ENCODE peak calls at places on chromosomes 1 and 21, in nine cellular contexts. B is neural progenitor cell, L is GM23248, T is OCI-LY7, Y is GM23338, X is PC-3, I is hepatocyte, G is MM.1S, Z is HCT116. D is an unnamed sample.

GRCh38 chr21:45555251-45555556 is 13.0 kb upstream of the SLC19A1 start:
- DNase-seq in B (no peak), L (no peak), T (no peak), Y (no peak), X (no peak), I (no peak), G (no peak), Z (no peak), D (peak; percentile 91)

GRCh38 chr1:219264557-219264956 is 90.9 kb downstream of the LYPLAL1 start:
- DNase-seq in B (peak; percentile 46), L (no peak), T (no peak), Y (peak; percentile 16), X (no peak), I (no peak), G (no peak), Z (no peak), D (no peak)

GRCh38 chr1:8678688-8679410 is 138.6 kb downstream of the RERE start:
- DNase-seq in B (no peak), L (no peak), T (no peak), Y (no peak), X (no peak), I (no peak), G (no peak), Z (no peak), D (no peak)

GRCh38 chr1:11736746-11737639 is 1.1 kb downstream of the AGTRAP start:
- DNase-seq in B (peak; percentile 57), L (peak; percentile 96), T (peak; percentile 64), Y (peak; percentile 79), X (peak; percentile 75), I (peak; percentile 65), G (peak; percentile 73), Z (no peak), D (peak; percentile 66)

GRCh38 chr1:150807674-150808073 is 386 bp downstream of the CTSK start:
- DNase-seq in B (no peak), L (peak; percentile 41), T (no peak), Y (no peak), X (no peak), I (no peak), G (no peak), Z (no peak), D (no peak)

GRCh38 chr1:180424848-180425457 is 77.4 kb downstream of the ACBD6 start:
- DNase-seq in B (peak; percentile 51), L (no peak), T (no peak), Y (no peak), X (no peak), I (no peak), G (no peak), Z (no peak), D (no peak)

GRCh38 chr1:83641828-83642443 is 357.0 kb downstream of the TTLL7 start:
- DNase-seq in B (no peak), L (peak; percentile 3), T (no peak), Y (no peak), X (no peak), I (peak; percentile 14), G (no peak), Z (no peak), D (no peak)

GRCh38 chr21:45592626-45593134 is 50.4 kb upstream of the SLC19A1 start:
- DNase-seq in B (no peak), L (no peak), T (no peak), Y (no peak), X (no peak), I (no peak), G (no peak), Z (no peak), D (no peak)

GRCh38 chr1:2095981-2096736 is 45.9 kb downstream of the PRKCZ start:
- DNase-seq in B (no peak), L (no peak), T (no peak), Y (no peak), X (no peak), I (no peak), G (no peak), Z (no peak), D (no peak)

GRCh38 chr1:117818456-117818855 is 111.0 kb downstream of the GDAP2 start:
- DNase-seq in B (no peak), L (no peak), T (no peak), Y (no peak), X (no peak), I (no peak), G (no peak), Z (no peak), D (no peak)

GRCh38 chr1:27872802-27873665 is 690 bp downstream of the THEMIS2 start:
- DNase-seq in B (peak; percentile 50), L (peak; percentile 82), T (no peak), Y (peak; percentile 64), X (no peak), I (no peak), G (no peak), Z (no peak), D (peak; percentile 55)

GRCh38 chr1:15479654-15480347 is 3.9 kb downstream of the CELA2B start:
- DNase-seq in B (no peak), L (no peak), T (no peak), Y (no peak), X (no peak), I (no peak), G (no peak), Z (no peak), D (no peak)

GRCh38 chr21:45538381-45539045 is 3.7 kb downstream of the SLC19A1 start:
- DNase-seq in B (no peak), L (no peak), T (no peak), Y (no peak), X (no peak), I (no peak), G (no peak), Z (no peak), D (no peak)

GRCh38 chr1:117036018-117036421 is 24.1 kb upstream of the TTF2 start:
- DNase-seq in B (no peak), L (no peak), T (no peak), Y (peak; percentile 70), X (no peak), I (peak; percentile 30), G (no peak), Z (no peak), D (no peak)

GRCh38 chr21:36122977-36123376 is 11.9 kb upstream of the CBR3 start:
- DNase-seq in B (no peak), L (peak; percentile 26), T (no peak), Y (no peak), X (no peak), I (no peak), G (no peak), Z (no peak), D (no peak)

GRCh38 chr21:37582613-37583012 is 216.0 kb downstream of the DYRK1A start:
- DNase-seq in B (peak; percentile 31), L (peak; percentile 64), T (peak; percentile 29), Y (peak; percentile 40), X (peak; percentile 68), I (peak; percentile 54), G (peak; percentile 73), Z (peak; percentile 18), D (peak; percentile 61)

GRCh38 chr21:42626171-42626570 is 27.2 kb upstream of the PDE9A start:
- DNase-seq in B (no peak), L (no peak), T (no peak), Y (no peak), X (no peak), I (no peak), G (no peak), Z (no peak), D (no peak)

GRCh38 chr1:207034998-207035397 is 2.4 kb upstream of the C1orf116 start:
- DNase-seq in B (no peak), L (peak; percentile 92), T (no peak), Y (no peak), X (peak; percentile 88), I (peak; percentile 43), G (no peak), Z (no peak), D (no peak)

DNA sequence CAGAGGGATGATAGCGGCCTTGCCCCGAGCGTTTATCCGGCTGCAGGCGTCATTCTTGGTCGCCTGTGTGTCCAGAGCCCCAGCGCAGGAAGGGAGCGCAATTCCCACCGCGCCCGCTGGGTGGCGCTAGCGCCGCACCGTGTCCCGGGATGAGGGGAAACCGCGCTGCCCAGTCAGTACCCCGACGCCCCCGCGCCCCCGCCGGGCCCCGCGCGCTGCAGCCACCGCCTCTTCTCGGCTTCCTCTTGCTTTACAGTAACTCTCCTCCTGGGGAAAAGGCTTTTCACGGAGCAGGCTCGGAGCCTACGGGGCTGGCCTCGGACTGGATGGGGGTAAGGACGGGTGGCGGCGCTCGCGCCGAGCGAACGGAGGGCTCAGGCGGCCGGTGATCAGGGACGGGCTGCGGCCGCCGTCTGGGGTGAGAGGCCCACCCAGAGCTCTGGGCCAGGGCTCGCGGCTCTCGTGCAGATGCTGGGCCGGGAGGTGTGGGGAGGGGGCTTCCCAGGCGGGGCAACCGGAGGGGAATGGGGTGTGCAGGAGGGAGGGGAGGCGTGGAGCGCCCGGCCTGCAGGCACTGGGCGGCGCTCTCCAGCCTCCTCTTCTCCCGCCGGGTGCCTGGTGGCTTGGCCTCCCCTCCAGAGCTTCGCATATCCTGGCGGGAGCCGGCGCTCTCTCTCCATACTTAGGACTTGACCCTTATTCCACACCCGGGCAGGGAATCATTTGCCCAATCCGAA is 29.8 kb downstream of the TEX35 start:
- DNase-seq in B (peak; percentile 91), L (peak; percentile 91), T (peak; percentile 88), Y (peak; percentile 86), X (peak; percentile 85), I (peak; percentile 90), G (peak; percentile 87), Z (peak; percentile 43), D (peak; percentile 94)
- TF ChIP-seq EZH2phosphoT487 in B (no peak), L (no peak), T (no peak), Y (no peak), X (no peak), I (no peak), G (no peak), Z (no peak), D (no peak)

DNA sequence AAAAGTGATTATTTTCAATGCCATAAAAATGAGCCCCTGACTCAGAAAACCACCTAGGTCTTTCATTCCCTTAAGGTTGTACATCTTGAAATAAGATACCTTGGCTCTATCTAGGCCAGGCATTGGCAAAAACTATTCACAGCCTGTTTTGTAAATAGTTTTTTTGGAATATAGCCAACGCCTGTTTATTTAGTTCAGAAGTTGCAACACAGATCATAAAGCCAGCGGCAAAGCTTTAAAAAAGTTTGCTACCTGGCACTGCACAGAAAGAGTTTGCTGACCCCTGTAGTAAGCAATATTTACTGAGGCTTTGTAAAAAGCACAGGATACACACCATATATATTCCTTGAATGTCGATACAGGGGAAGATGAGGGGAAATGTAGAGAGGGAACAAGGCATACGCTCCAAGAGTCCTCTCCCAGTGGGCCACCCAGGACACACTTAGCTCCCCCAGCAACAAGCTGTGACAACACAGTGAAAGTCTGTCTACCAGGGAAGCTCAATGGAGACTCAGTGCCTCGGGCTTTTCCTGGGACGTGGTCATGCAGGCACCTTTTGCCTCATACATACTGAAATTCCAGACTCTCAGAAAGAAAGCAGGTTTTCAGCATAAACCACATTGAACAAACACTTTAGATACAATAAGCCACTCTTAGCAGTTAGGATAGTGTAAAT is 20.5 kb downstream of the TARBP1 start:
- DNase-seq in B (no peak), L (no peak), T (no peak), Y (no peak), X (peak; percentile 75), I (peak; percentile 46), G (no peak), Z (no peak), D (no peak)
- TF ChIP-seq EZH2phosphoT487 in B (no peak), L (no peak), T (no peak), Y (no peak), X (no peak), I (no peak), G (no peak), Z (no peak), D (no peak)

GRCh38 chr1:228348708-228349467 is 57.7 kb downstream of the TRIM11 start:
- DNase-seq in B (no peak), L (no peak), T (no peak), Y (no peak), X (no peak), I (no peak), G (no peak), Z (no peak), D (no peak)
- TF ChIP-seq EZH2phosphoT487 in B (no peak), L (no peak), T (no peak), Y (no peak), X (no peak), I (no peak), G (no peak), Z (no peak), D (no peak)

GRCh38 chr1:155966750-155967149 is 11.6 kb downstream of the ARHGEF2 start:
- DNase-seq in B (no peak), L (no peak), T (no peak), Y (no peak), X (no peak), I (no peak), G (no peak), Z (no peak), D (peak; percentile 14)
- TF ChIP-seq EZH2phosphoT487 in B (no peak), L (no peak), T (no peak), Y (no peak), X (no peak), I (no peak), G (no peak), Z (no peak), D (no peak)

D was measured in SK-N-SH.